ENCODE peak calls at places on chromosomes 3 and 15, in ten cellular contexts. P is stimulated activated CD8-positive, alpha-beta memory T cell treated with anti-CD3 and anti-CD28 coated beads, Interleukin-2, amount 100 ng/mL, for 1 hour; Z is ACHN; H is endothelial cell of umbilical vein; B is RWPE1; M is epithelial cell of esophagus; R is smooth muscle cell of the brain vasculature; J is activated T-helper 1 cell treated with anti-CD3 and anti-CD28 coated beads, Interleukin-2, amount 50 U/mL, for 16 hours; E is Right ventricle myocardium superior; K is A172. X is an unnamed sample.

GRCh38 chr15:68054658-68055223 is 626 bp downstream of the PIAS1 start:
- DNase-seq in R (no peak), Z (peak), M (peak), E (peak), J (peak), P (no peak), B (peak), H (peak), K (peak), X (peak)

GRCh38 chr3:127628788-127629456 is at the start of gene PODXL2:
- DNase-seq in B (peak), R (no peak), Z (peak), K (no peak), P (no peak), M (peak), J (no peak), E (peak), H (peak), X (no peak)

GRCh38 chr15:73212424-73212823 is 156.3 kb downstream of the HCN4 start:
- DNase-seq in M (no peak), R (no peak), P (no peak), B (no peak), K (no peak), J (no peak), E (no peak), Z (no peak), H (no peak), X (no peak)

GRCh38 chr15:35445891-35446290 is 100.1 kb downstream of the DPH6 start:
- DNase-seq in R (no peak), M (peak), P (no peak), B (no peak), H (no peak), J (no peak), K (no peak), Z (no peak), E (no peak), X (no peak)

GRCh38 chr3:60086811-60087210 is 1037.0 kb upstream of the CFAP20DC start:
- DNase-seq in E (no peak), K (peak), R (no peak), M (peak), B (peak), J (no peak), H (no peak), Z (peak), P (no peak), X (peak)

GRCh38 chr3:8854656-8855055 is 85.2 kb upstream of the OXTR start:
- DNase-seq in H (no peak), P (no peak), B (no peak), J (no peak), E (no peak), K (no peak), Z (no peak), R (no peak), M (no peak), X (no peak)

GRCh38 chr3:107404727-107405519 is 27.7 kb downstream of the CCDC54 start:
- DNase-seq in Z (peak), J (no peak), K (no peak), H (no peak), P (no peak), M (peak), E (no peak), R (no peak), B (no peak), X (no peak)

GRCh38 chr3:69927571-69927970 is 72.0 kb upstream of the SAMMSON start:
- DNase-seq in P (no peak), H (no peak), E (no peak), J (no peak), R (no peak), M (no peak), B (no peak), K (no peak), Z (no peak), X (no peak)

GRCh38 chr3:186971578-186971977 is 41.3 kb downstream of the ST6GAL1 start:
- DNase-seq in M (no peak), Z (no peak), P (no peak), B (no peak), H (peak), J (no peak), R (no peak), K (no peak), E (no peak), X (no peak)

GRCh38 chr3:101695779-101696372 is 9.4 kb upstream of the RPL24 start:
- DNase-seq in K (peak), Z (peak), R (no peak), J (no peak), M (peak), B (no peak), E (no peak), P (no peak), H (peak), X (no peak)

GRCh38 chr3:185717121-185717520 is 107.7 kb downstream of the IGF2BP2 start:
- DNase-seq in B (no peak), R (no peak), J (no peak), H (peak), M (peak), E (no peak), Z (peak), K (no peak), P (no peak), X (no peak)

GRCh38 chr15:49101536-49101935 is 53.9 kb downstream of the COPS2 start:
- DNase-seq in E (no peak), J (no peak), Z (no peak), M (no peak), R (peak), K (no peak), P (no peak), B (no peak), H (peak), X (no peak)

GRCh38 chr15:66065325-66065724 is 188.2 kb downstream of the MEGF11 start:
- DNase-seq in K (no peak), Z (no peak), E (no peak), R (no peak), J (no peak), P (no peak), H (no peak), M (no peak), B (no peak), X (no peak)

GRCh38 chr3:157785071-157785826 is 282.0 kb upstream of the VEPH1 start:
- DNase-seq in B (peak), J (no peak), H (no peak), M (peak), R (peak), P (no peak), K (peak), Z (peak), E (no peak), X (no peak)

GRCh38 chr15:80068578-80068977 is 9.1 kb downstream of the ZFAND6 start:
- DNase-seq in P (no peak), M (no peak), B (no peak), Z (no peak), E (no peak), R (no peak), K (no peak), J (no peak), H (no peak), X (no peak)

GRCh38 chr3:122343654-122344053 is 18.6 kb downstream of the CSTA start:
- DNase-seq in M (peak), H (no peak), Z (no peak), K (no peak), P (no peak), B (no peak), R (no peak), J (no peak), E (no peak), X (no peak)

GRCh38 chr3:126848991-126849390 is 133.9 kb upstream of the PLXNA1 start:
- DNase-seq in R (no peak), H (no peak), K (no peak), B (no peak), Z (no peak), P (no peak), M (no peak), J (no peak), E (no peak), X (no peak)

GRCh38 chr3:122668930-122669730 is 11.5 kb upstream of the PARP14 start:
- DNase-seq in K (no peak), M (peak), B (peak), E (no peak), P (no peak), Z (peak), R (no peak), H (no peak), J (no peak), X (no peak)

GRCh38 chr3:114758828-114759709 is 388.0 kb downstream of the ZBTB20 start:
- DNase-seq in Z (peak), E (no peak), H (no peak), P (no peak), K (peak), M (peak), R (no peak), J (no peak), B (no peak), X (peak)

GRCh38 chr3:12440927-12441326 is 43.4 kb upstream of the TSEN2 start:
- DNase-seq in J (no peak), Z (no peak), H (no peak), P (no peak), R (peak), E (peak), B (no peak), K (no peak), M (no peak), X (no peak)

GRCh38 chr3:198071602-198072285 is 111.7 kb downstream of the LMLN start:
- DNase-seq in E (no peak), J (no peak), P (peak), Z (peak), H (peak), K (peak), B (peak), M (peak), R (peak), X (no peak)

GRCh38 chr3:184642623-184643308 is 69.1 kb downstream of the MAGEF1 start:
- DNase-seq in H (no peak), M (no peak), R (no peak), E (no peak), B (no peak), P (no peak), K (no peak), Z (no peak), J (no peak), X (no peak)

GRCh38 chr15:35182841-35183479 is 97.9 kb upstream of the NANOGP8 start:
- DNase-seq in M (no peak), R (peak), E (no peak), J (no peak), P (no peak), B (no peak), K (no peak), H (no peak), Z (no peak), X (no peak)

GRCh38 chr15:32872606-32873291 is 154.9 kb downstream of the GREM1 start:
- DNase-seq in R (no peak), B (no peak), J (no peak), Z (no peak), K (no peak), P (no peak), E (peak), H (no peak), M (no peak), X (no peak)

GRCh38 chr15:80554526-80554925 is 140.6 kb upstream of the ABHD17C start:
- DNase-seq in J (no peak), E (no peak), K (no peak), H (no peak), P (no peak), M (no peak), Z (no peak), R (no peak), B (no peak), X (no peak)

GRCh38 chr3:1092061-1092460 is 763 bp upstream of the CNTN6 start:
- DNase-seq in E (no peak), P (no peak), H (no peak), J (no peak), K (no peak), Z (no peak), R (no peak), M (no peak), B (no peak), X (no peak)

GRCh38 chr3:98166396-98166795 is at the start of gene OR5H15:
- DNase-seq in Z (no peak), J (no peak), K (no peak), R (no peak), P (no peak), H (no peak), E (no peak), B (no peak), M (no peak), X (no peak)

GRCh38 chr3:62149962-62150361 is 223.4 kb downstream of the FEZF2 start:
- DNase-seq in J (no peak), H (no peak), E (no peak), R (no peak), P (no peak), M (peak), Z (no peak), B (no peak), K (no peak), X (no peak)

GRCh38 chr15:78149805-78150751 is 916 bp downstream of the IDH3A start:
- DNase-seq in J (no peak), M (peak), E (no peak), R (no peak), Z (peak), K (peak), P (no peak), B (peak), H (peak), X (no peak)

GRCh38 chr3:125512135-125512920 is 7.7 kb downstream of the SNX4 start:
- DNase-seq in M (peak), P (no peak), B (peak), J (no peak), R (no peak), K (peak), E (no peak), Z (no peak), H (peak), X (no peak)

GRCh38 chr15:90264649-90265048 is 823 bp upstream of the NGRN start:
- DNase-seq in K (peak), J (no peak), H (peak), P (no peak), M (peak), R (no peak), B (peak), E (no peak), Z (peak), X (peak)

GRCh38 chr15:37872661-37873060 is 61.8 kb upstream of the TMCO5A start:
- DNase-seq in Z (no peak), H (no peak), B (no peak), K (no peak), M (no peak), R (peak), J (no peak), E (no peak), P (no peak), X (no peak)

GRCh38 chr3:60582285-60582684 is 669.0 kb downstream of the FHIT start:
- DNase-seq in P (no peak), Z (peak), B (no peak), M (no peak), E (no peak), J (no peak), R (no peak), K (no peak), H (no peak), X (peak)

GRCh38 chr3:10996345-10997050 is 4.0 kb downstream of the SLC6A1 start:
- DNase-seq in H (no peak), R (no peak), K (no peak), Z (no peak), P (no peak), M (no peak), E (no peak), J (no peak), B (no peak), X (no peak)

GRCh38 chr15:85041230-85041629 is 59.6 kb downstream of the PDE8A start:
- DNase-seq in R (no peak), P (no peak), B (no peak), K (no peak), M (no peak), J (no peak), E (no peak), Z (no peak), H (no peak), X (no peak)